ENCODE peak calls at places on chromosomes 6 and 20, in four cellular contexts. One of them, this sample, is unnamed.
A peak's percentile ranks its signal among the peaks of the same experiment; 100 is the strongest.

GRCh38 chr6:28727559-28728211 is 196.1 kb downstream of the TRIM27 start:
- DNase-seq in lung: no peak
- DNase-seq in mucosa of descending colon: no peak
- DNase-seq in Karpas-422: peak; percentile 61
- DNase-seq in this sample: no peak

GRCh38 chr6:20402181-20403079 is 751 bp downstream of the E2F3 start:
- DNase-seq in lung: peak; percentile 40
- DNase-seq in mucosa of descending colon: peak; percentile 67
- DNase-seq in Karpas-422: peak; percentile 92
- DNase-seq in this sample: peak; percentile 51

GRCh38 chr6:91149914-91150674 is 563.2 kb upstream of the MAP3K7 start:
- DNase-seq in lung: no peak
- DNase-seq in mucosa of descending colon: no peak
- DNase-seq in Karpas-422: no peak
- DNase-seq in this sample: no peak

GRCh38 chr6:167272156-167272555 is 19.0 kb upstream of the UNC93A start:
- DNase-seq in lung: no peak
- DNase-seq in mucosa of descending colon: no peak
- DNase-seq in Karpas-422: no peak
- DNase-seq in this sample: no peak

GRCh38 chr6:117557951-117558350 is 44.4 kb downstream of the GOPC start:
- DNase-seq in lung: no peak
- DNase-seq in mucosa of descending colon: no peak
- DNase-seq in Karpas-422: no peak
- DNase-seq in this sample: no peak

GRCh38 chr20:43744121-43744520 is 17.3 kb upstream of the GTSF1L start:
- DNase-seq in lung: no peak
- DNase-seq in mucosa of descending colon: no peak
- DNase-seq in Karpas-422: no peak
- DNase-seq in this sample: no peak

GRCh38 chr20:54207743-54208491 is at the start of gene PFDN4:
- DNase-seq in lung: peak; percentile 78
- DNase-seq in mucosa of descending colon: peak; percentile 92
- DNase-seq in Karpas-422: peak; percentile 88
- DNase-seq in this sample: peak; percentile 88

GRCh38 chr20:52295556-52295955 is 104.0 kb upstream of the ZFP64 start:
- DNase-seq in lung: no peak
- DNase-seq in mucosa of descending colon: no peak
- DNase-seq in Karpas-422: no peak
- DNase-seq in this sample: no peak

GRCh38 chr20:11124849-11125505 is 451.2 kb upstream of the JAG1 start:
- DNase-seq in lung: no peak
- DNase-seq in mucosa of descending colon: no peak
- DNase-seq in Karpas-422: no peak
- DNase-seq in this sample: no peak

GRCh38 chr6:42344756-42345155 is 107.0 kb downstream of the TRERF1 start:
- DNase-seq in lung: no peak
- DNase-seq in mucosa of descending colon: no peak
- DNase-seq in Karpas-422: no peak
- DNase-seq in this sample: no peak

GRCh38 chr6:11795403-11795802 is 16.8 kb upstream of the ADTRP start:
- DNase-seq in lung: no peak
- DNase-seq in mucosa of descending colon: no peak
- DNase-seq in Karpas-422: no peak
- DNase-seq in this sample: no peak

GRCh38 chr6:11789754-11790153 is 11.2 kb upstream of the ADTRP start:
- DNase-seq in lung: no peak
- DNase-seq in mucosa of descending colon: no peak
- DNase-seq in Karpas-422: no peak
- DNase-seq in this sample: no peak

GRCh38 chr6:11793277-11793676 is 14.7 kb upstream of the ADTRP start:
- DNase-seq in lung: no peak
- DNase-seq in mucosa of descending colon: no peak
- DNase-seq in Karpas-422: no peak
- DNase-seq in this sample: no peak

GRCh38 chr6:11788043-11788442 is 9.4 kb upstream of the ADTRP start:
- DNase-seq in lung: no peak
- DNase-seq in mucosa of descending colon: no peak
- DNase-seq in Karpas-422: no peak
- DNase-seq in this sample: no peak

DNA sequence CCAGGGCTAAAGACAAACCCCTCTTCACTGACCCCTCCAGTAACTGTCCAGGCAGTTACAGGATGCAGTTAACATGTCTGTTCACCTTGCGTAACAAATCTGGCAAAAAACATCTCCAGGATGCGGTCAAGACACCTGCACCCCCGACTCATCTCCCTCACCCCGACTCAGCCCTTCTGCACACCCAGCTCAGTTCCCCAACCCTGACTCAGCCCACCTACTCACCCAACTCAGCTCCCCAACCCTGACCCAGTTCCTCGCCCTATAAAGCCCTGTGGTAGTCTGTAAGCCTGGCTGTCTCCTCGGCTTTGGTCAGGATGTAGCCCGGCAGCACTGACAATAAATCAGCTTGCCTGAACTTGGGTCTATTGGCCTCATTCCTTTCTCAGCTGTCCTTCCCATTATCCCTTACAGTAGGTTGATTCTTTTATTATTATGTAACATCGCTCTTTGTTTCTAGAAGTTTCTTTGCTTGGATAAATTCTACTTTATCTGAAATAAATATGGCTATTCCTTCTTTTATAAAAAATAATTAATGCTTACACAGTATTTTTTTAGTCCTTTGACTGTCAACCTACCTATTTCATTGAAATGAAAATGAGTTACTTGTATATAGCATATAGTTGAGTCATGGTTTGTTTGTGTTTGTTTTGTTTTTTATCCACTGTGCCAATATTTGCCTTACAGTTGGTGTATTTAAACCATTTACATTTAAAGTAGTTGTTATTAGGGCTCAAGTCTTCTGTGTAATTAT is 12.9 kb upstream of the ADTRP start:
- DNase-seq in lung: no peak
- DNase-seq in mucosa of descending colon: no peak
- DNase-seq in Karpas-422: no peak
- DNase-seq in this sample: no peak
- H3K4me1 ChIP-seq in lung: no peaks in the 10 kb centered on the region
- H3K4me1 ChIP-seq in mucosa of descending colon: no peaks in the 10 kb centered on the region
- H3K4me1 ChIP-seq in Karpas-422: no peaks in the 10 kb centered on the region
- H3K4me1 ChIP-seq in this sample: no peaks in the 10 kb centered on the region

DNA sequence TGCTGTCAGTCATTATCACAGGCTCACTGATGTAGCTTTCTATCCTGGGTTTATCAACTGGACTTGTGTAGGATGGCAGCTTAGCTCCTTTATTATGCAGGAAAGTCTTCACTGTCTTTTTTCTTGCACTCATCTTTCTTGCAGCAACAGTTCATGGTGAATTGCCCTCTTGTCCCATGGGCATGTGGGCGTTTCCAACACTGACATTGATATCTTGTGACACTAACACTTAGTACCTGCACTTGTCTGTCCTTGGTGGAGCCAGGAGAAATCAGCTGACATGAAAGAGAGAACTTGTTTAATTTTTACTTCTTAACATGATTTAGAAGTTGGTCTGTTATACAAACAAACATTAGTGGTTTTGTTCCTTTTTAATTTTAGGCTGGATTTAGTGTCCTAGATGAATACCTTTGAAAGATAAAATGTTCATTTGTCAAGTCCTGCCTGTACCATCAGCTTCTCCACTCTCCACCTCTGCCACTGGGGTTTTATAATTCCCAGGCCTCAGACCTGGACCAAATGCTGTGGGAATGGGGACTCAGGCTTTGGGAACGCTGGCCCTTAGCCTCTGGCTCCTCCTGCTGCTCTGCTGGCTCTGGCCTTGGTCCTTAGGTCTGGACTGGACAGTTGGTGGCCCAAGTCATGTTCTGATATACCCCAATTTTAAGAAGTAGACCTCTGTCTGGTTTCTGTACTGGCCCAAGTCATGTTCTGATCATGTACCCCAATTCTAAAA is 161.0 kb upstream of the LAMP5 start:
- DNase-seq in lung: no peak
- DNase-seq in mucosa of descending colon: no peak
- DNase-seq in Karpas-422: no peak
- DNase-seq in this sample: no peak
- H3K4me1 ChIP-seq in lung: peaks cover 15% of the 10 kb centered on the region
- H3K4me1 ChIP-seq in mucosa of descending colon: no peaks in the 10 kb centered on the region
- H3K4me1 ChIP-seq in Karpas-422: no peaks in the 10 kb centered on the region
- H3K4me1 ChIP-seq in this sample: peaks cover 5% of the 10 kb centered on the region

DNA sequence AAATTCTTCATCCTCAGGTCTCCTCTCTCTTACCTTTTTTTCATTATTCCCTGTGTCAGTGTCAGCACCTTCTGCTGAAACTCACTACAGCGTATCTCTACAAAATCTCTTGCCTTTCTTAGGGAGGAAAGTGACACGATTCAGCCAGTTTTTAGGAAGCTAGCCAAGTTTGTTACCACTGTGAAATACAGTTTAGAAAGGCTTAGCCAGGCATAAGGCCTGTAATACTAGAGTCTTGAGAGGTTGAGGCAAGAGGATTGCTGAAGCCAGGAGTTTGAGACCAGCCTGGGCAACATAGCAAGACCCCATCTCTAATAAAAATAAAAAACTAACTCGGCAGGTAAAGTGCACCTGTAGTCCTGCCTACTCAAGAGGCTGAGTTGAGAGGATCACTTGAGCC is 16.7 kb downstream of the TAB2 start:
- DNase-seq in lung: no peak
- DNase-seq in mucosa of descending colon: no peak
- DNase-seq in Karpas-422: no peak
- DNase-seq in this sample: no peak
- H3K4me1 ChIP-seq in lung: peaks cover 50% of the 10 kb centered on the region
- H3K4me1 ChIP-seq in mucosa of descending colon: peaks cover 46% of the 10 kb centered on the region
- H3K4me1 ChIP-seq in Karpas-422: peaks cover 32% of the 10 kb centered on the region
- H3K4me1 ChIP-seq in this sample: peaks cover 25% of the 10 kb centered on the region

DNA sequence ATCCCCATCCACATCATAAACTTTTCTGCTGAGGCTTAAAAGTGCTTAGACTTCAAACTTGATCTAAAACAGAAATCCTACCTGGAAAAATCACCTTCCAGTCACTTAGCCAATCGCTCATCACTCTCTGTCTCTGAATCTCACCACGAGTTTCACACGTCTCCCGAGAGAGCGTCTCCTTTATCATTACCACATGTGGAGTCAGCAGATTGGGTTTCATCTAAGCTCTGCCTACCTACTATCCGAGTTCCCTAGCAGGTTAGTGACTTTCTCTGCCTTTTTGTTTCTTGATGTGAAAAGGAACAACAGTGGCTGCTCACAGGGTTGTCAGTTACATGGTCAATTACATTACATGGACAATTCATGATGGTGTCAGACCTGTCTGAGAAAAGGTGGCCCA is 286.2 kb downstream of the ESR1 start:
- DNase-seq in lung: no peak
- DNase-seq in mucosa of descending colon: no peak
- DNase-seq in Karpas-422: no peak
- DNase-seq in this sample: no peak
- H3K4me1 ChIP-seq in lung: no peaks in the 10 kb centered on the region
- H3K4me1 ChIP-seq in mucosa of descending colon: no peaks in the 10 kb centered on the region
- H3K4me1 ChIP-seq in Karpas-422: peaks cover 4% of the 10 kb centered on the region
- H3K4me1 ChIP-seq in this sample: no peaks in the 10 kb centered on the region

DNA sequence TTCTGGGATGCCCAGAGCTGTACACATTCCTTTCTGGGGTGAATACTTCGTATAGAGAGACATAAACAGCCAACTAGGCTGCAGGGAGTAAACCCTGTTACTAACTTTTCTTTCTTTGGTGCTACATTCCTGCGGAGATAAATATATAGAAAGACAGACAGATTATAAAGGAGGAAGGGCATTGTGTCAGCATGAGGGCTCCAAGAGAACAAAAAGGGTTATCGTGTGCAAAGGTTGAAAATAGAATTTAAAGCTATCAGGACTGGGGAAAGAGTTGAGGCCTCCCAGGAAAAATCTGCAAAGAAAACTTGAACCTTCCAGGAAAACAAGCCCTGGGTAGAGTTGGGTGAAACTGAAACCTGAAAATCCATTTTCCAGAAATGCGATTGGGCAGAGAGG is 68.0 kb downstream of the TMEM170B start:
- DNase-seq in lung: no peak
- DNase-seq in mucosa of descending colon: no peak
- DNase-seq in Karpas-422: no peak
- DNase-seq in this sample: no peak
- H3K4me1 ChIP-seq in lung: peaks cover 22% of the 10 kb centered on the region
- H3K4me1 ChIP-seq in mucosa of descending colon: no peaks in the 10 kb centered on the region
- H3K4me1 ChIP-seq in Karpas-422: no peaks in the 10 kb centered on the region
- H3K4me1 ChIP-seq in this sample: no peaks in the 10 kb centered on the region

GRCh38 chr6:35601331-35602132 is 87.2 kb downstream of the FKBP5 start:
- DNase-seq in lung: peak; percentile 46
- DNase-seq in mucosa of descending colon: no peak
- DNase-seq in Karpas-422: no peak
- DNase-seq in this sample: peak; percentile 69
- H3K4me1 ChIP-seq in lung: peaks cover 27% of the 10 kb centered on the region
- H3K4me1 ChIP-seq in mucosa of descending colon: peaks cover 11% of the 10 kb centered on the region
- H3K4me1 ChIP-seq in Karpas-422: peaks cover 36% of the 10 kb centered on the region
- H3K4me1 ChIP-seq in this sample: peaks cover 66% of the 10 kb centered on the region